ENCODE peak calls at places on chromosomes 2 and 18, in seven cellular contexts. T is bronchial epithelial cell, L is hepatocyte, P is esophagus muscularis mucosa, K is spleen, M is heart right ventricle, D is neural progenitor cell. C is an unnamed sample.

GRCh38 chr2:73685770-73686438 is 43.7 kb upstream of the NAT8 start:
- DNase-seq in T (no peak), L (peak; percentile 54), P (no peak), K (no peak), M (no peak), D (no peak), C (no peak)

GRCh38 chr2:239876241-239876947 is 148.7 kb downstream of the NDUFA10 start:
- DNase-seq in T (no peak), L (no peak), P (peak; percentile 53), K (no peak), M (no peak), D (no peak), C (no peak)

GRCh38 chr2:30238143-30238800 is 6.9 kb downstream of the LBH start:
- DNase-seq in T (no peak), L (no peak), P (no peak), K (peak; percentile 64), M (no peak), D (no peak), C (no peak)

GRCh38 chr2:198873771-198874501 is 583.8 kb downstream of the SATB2 start:
- DNase-seq in T (no peak), L (no peak), P (no peak), K (no peak), M (no peak), D (no peak), C (no peak)

GRCh38 chr2:17309741-17310339 is 208.4 kb downstream of the RAD51AP2 start:
- DNase-seq in T (peak; percentile 69), L (peak; percentile 86), P (no peak), K (no peak), M (no peak), D (peak; percentile 86), C (peak; percentile 3)

GRCh38 chr2:217484046-217484445 is 518.7 kb downstream of the TNS1 start:
- DNase-seq in T (no peak), L (no peak), P (no peak), K (no peak), M (no peak), D (no peak), C (no peak)

GRCh38 chr2:75100691-75101236 is 98.6 kb downstream of the TACR1 start:
- DNase-seq in T (no peak), L (no peak), P (no peak), K (no peak), M (no peak), D (no peak), C (no peak)

GRCh38 chr2:68135448-68136320 is 22.0 kb upstream of the PNO1 start:
- DNase-seq in T (no peak), L (no peak), P (no peak), K (no peak), M (no peak), D (no peak), C (no peak)

GRCh38 chr2:6352906-6353515 is 512.7 kb downstream of the CMPK2 start:
- DNase-seq in T (no peak), L (peak; percentile 71), P (no peak), K (peak; percentile 76), M (peak; percentile 42), D (peak; percentile 72), C (peak; percentile 20)

GRCh38 chr2:159677654-159678053 is 34.7 kb upstream of the MARCHF7 start:
- DNase-seq in T (peak; percentile 40), L (no peak), P (no peak), K (no peak), M (no peak), D (no peak), C (no peak)

GRCh38 chr18:58336605-58337004 is 292.3 kb downstream of the ALPK2 start:
- DNase-seq in T (no peak), L (no peak), P (no peak), K (no peak), M (no peak), D (no peak), C (no peak)

GRCh38 chr2:27370816-27371620 is 602 bp downstream of the SNX17 start:
- DNase-seq in T (peak; percentile 47), L (peak; percentile 58), P (no peak), K (no peak), M (peak; percentile 41), D (no peak), C (peak; percentile 85)

GRCh38 chr2:231614559-231615057 is 21.9 kb downstream of the TEX44 start:
- DNase-seq in T (no peak), L (no peak), P (no peak), K (peak; percentile 85), M (peak; percentile 80), D (no peak), C (peak; percentile 85)

GRCh38 chr18:63928331-63928730 is 20.6 kb downstream of the SERPINB10 start:
- DNase-seq in T (no peak), L (no peak), P (no peak), K (no peak), M (no peak), D (no peak), C (no peak)

GRCh38 chr2:86028763-86029381 is 76.8 kb downstream of the POLR1A start:
- DNase-seq in T (no peak), L (no peak), P (no peak), K (peak; percentile 84), M (peak; percentile 92), D (no peak), C (no peak)

GRCh38 chr2:43178602-43179542 is 47.5 kb downstream of the ZFP36L2 start:
- DNase-seq in T (peak; percentile 80), L (peak; percentile 86), P (peak; percentile 93), K (peak; percentile 89), M (peak; percentile 68), D (peak; percentile 73), C (no peak)

GRCh38 chr2:25825238-25825637 is 53.0 kb downstream of the ASXL2 start:
- DNase-seq in T (peak; percentile 32), L (no peak), P (no peak), K (no peak), M (no peak), D (no peak), C (no peak)

GRCh38 chr2:235493775-235494715 is at the start of gene AGAP1:
- DNase-seq in T (peak; percentile 63), L (peak; percentile 96), P (peak; percentile 94), K (peak; percentile 81), M (peak; percentile 92), D (peak; percentile 96), C (peak; percentile 45)

GRCh38 chr2:235496239-235496621 is 2.4 kb downstream of the AGAP1 start:
- DNase-seq in T (peak; percentile 43), L (no peak), P (no peak), K (no peak), M (no peak), D (no peak), C (no peak)

GRCh38 chr2:235495373-235496238 is 1.8 kb downstream of the AGAP1 start:
- DNase-seq in T (no peak), L (no peak), P (no peak), K (no peak), M (no peak), D (peak; percentile 51), C (no peak)

GRCh38 chr2:235493402-235493774 is 455 bp upstream of the AGAP1 start:
- DNase-seq in T (no peak), L (no peak), P (no peak), K (no peak), M (no peak), D (no peak), C (peak; percentile 22)

GRCh38 chr2:235494716-235495372 is 1.0 kb downstream of the AGAP1 start:
- DNase-seq in T (no peak), L (peak; percentile 70), P (no peak), K (no peak), M (peak; percentile 50), D (peak; percentile 70), C (peak; percentile 37)
- TF ChIP-seq CTCF in T (no peak), L (peak; percentile 16), P (no peak), K (no peak), M (no peak), D (peak; percentile 12), C (no peak)

GRCh38 chr18:22009242-22009641 is 160.1 kb upstream of the GATA6 start:
- DNase-seq in T (no peak), L (no peak), P (no peak), K (no peak), M (no peak), D (no peak), C (no peak)
- H3K4me3 ChIP-seq in T (no peak overlapping the region), L (no peak overlapping the region), P (no peak overlapping the region), K (no peak overlapping the region), M (no peak overlapping the region), D (no peak overlapping the region), C (no peak overlapping the region)

GRCh38 chr2:219475697-219476604 is 22.7 kb upstream of the GMPPA start:
- DNase-seq in T (peak; percentile 43), L (peak; percentile 88), P (no peak), K (no peak), M (peak; percentile 77), D (peak; percentile 79), C (peak; percentile 41)

GRCh38 chr2:219476605-219477578 is 21.8 kb upstream of the GMPPA start:
- DNase-seq in T (no peak), L (no peak), P (no peak), K (no peak), M (no peak), D (peak; percentile 85), C (no peak)

GRCh38 chr2:219480004-219480403 is 18.7 kb upstream of the GMPPA start:
- DNase-seq in T (no peak), L (no peak), P (no peak), K (no peak), M (no peak), D (no peak), C (no peak)

GRCh38 chr2:219478916-219479315 is 19.8 kb upstream of the GMPPA start:
- DNase-seq in T (no peak), L (no peak), P (no peak), K (no peak), M (no peak), D (no peak), C (no peak)

DNA sequence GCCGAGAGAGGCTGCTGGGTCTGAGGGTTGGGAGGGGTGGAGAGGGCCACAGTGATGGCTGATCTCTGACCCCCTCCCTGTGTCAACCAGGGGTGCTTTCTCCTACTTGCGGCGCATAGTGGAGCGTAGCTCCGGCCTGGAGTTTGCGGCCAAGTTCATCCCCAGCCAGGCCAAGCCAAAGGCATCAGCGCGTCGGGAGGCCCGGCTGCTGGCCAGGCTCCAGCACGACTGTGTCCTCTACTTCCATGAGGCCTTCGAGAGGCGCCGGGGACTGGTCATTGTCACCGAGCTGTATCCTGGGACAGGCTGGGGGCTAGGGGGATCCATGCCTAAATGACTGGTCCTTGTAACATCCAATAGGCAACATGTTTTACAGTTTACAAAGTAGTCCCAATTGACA is 20.9 kb upstream of the GMPPA start:
- DNase-seq in T (no peak), L (no peak), P (no peak), K (no peak), M (peak; percentile 76), D (no peak), C (no peak)
- H3K27me3 ChIP-seq in T (peaks cover 7% of the 10 kb centered on the region), L (peaks cover 2% of the 10 kb centered on the region), P (no peaks in the 10 kb centered on the region), K (peaks cover 2% of the 10 kb centered on the region), M (peaks cover 6% of the 10 kb centered on the region), D (peaks cover 26% of the 10 kb centered on the region), C (peaks cover 3% of the 10 kb centered on the region)

DNA sequence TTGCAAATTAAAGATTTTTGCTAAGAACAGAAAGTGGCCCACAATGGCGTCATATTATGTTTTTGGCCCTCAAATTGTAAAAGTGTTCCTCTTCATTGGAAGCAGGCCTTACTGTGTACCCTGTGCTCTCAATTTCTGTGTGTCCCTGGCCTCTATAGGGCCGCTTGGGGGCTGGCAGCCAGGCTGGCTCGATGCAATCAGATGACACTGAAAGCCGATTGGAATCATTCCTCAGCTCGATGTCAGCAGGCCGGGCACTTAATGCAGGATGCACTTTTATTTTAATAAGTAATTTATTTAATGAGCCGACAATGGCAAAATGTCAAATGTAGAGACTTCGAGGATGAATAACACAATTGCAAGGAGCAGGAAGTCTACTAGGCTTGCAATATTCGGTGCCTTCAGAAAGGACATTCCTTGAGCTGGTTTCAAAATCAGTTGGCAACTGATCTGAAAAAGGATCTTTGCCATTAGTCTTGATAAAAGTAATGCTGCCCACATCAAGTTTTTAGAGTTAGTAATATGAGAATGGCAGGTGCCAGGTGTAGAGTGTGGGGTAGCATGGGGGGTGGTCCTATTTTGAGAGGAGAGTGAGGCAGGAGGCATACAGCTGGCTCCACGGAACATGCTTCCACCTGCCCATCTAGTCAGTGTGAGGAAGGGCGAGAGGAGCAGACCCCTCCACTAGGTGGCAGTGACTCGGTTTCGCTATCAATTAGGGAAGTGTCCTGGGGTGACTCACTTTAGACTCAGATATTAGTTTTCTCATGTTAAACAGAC is 80.7 kb downstream of the NABP1 start:
- DNase-seq in T (peak; percentile 91), L (peak; percentile 70), P (no peak), K (peak; percentile 79), M (no peak), D (peak; percentile 56), C (peak; percentile 35)
- TF ChIP-seq CTCF in T (peak; percentile 85), L (peak; percentile 48), P (peak; percentile 16), K (peak; percentile 49), M (peak; percentile 67), D (peak; percentile 71), C (peak; percentile 87)